ENCODE peak calls at places on chromosomes 6 and 20, in five cellular contexts. I is pulmonary artery endothelial cell; F is CD4-positive, alpha-beta T cell; K is cardiac muscle cell; J is NCI-H510A treated with DMSO at 0.1 percent for 48 hours. U is an unnamed sample.

GRCh38 chr20:1467355-1468116 is 887 bp upstream of the NSFL1C start:
- DNase-seq in J (no peak), I (no peak), F (no peak), K (no peak), U (no peak)

GRCh38 chr6:140071115-140071514 is 696.7 kb upstream of the CITED2 start:
- DNase-seq in I (no peak), J (no peak), F (no peak), K (no peak), U (peak)

GRCh38 chr6:163579880-163580295 is 165.4 kb downstream of the QKI start:
- DNase-seq in J (no peak), K (peak), I (no peak), F (no peak), U (no peak)

GRCh38 chr6:10412948-10413849 is 1.7 kb downstream of the TFAP2A start:
- DNase-seq in K (no peak), F (no peak), J (no peak), I (no peak), U (no peak)

GRCh38 chr20:57936636-57937310 is 227.0 kb upstream of the PMEPA1 start:
- DNase-seq in I (no peak), K (no peak), J (no peak), F (no peak), U (peak)

GRCh38 chr6:39084506-39084905 is 30.5 kb downstream of the SAYSD1 start:
- DNase-seq in I (no peak), J (no peak), K (no peak), F (no peak), U (no peak)

GRCh38 chr20:17995967-17996819 is 27.4 kb downstream of the MGME1 start:
- DNase-seq in I (no peak), K (peak), J (peak), F (no peak), U (peak)

GRCh38 chr6:90251295-90251992 is 45.2 kb downstream of the BACH2 start:
- DNase-seq in J (no peak), I (no peak), F (no peak), K (no peak), U (no peak)

GRCh38 chr6:157240059-157240959 is 83.0 kb downstream of the TMEM242 start:
- DNase-seq in F (no peak), I (no peak), J (peak), K (no peak), U (no peak)

GRCh38 chr6:20211941-20212391 is 303 bp downstream of the MBOAT1 start:
- DNase-seq in J (peak), K (peak), F (peak), I (no peak), U (peak)

U was measured in fibroblast of gingiva.